ENCODE peak calls at places on chromosomes 4 and X, in nine cellular contexts. One of them, this sample, is unnamed.

GRCh38 chr4:56863441-56864129 is 42.1 kb upstream of the SPINK2 start:
- DNase-seq in HCT116: no peak
- DNase-seq in Right ventricle myocardium superior: no peak
- DNase-seq in GM12892: no peak
- DNase-seq in G401: no peak
- DNase-seq in amygdala: no peak
- DNase-seq in ELR: peak
- DNase-seq in AG10803: no peak
- DNase-seq in NT2/D1: no peak
- DNase-seq in this sample: no peak

GRCh38 chrX:48648299-48648698 is 35.3 kb upstream of the WAS start:
- DNase-seq in HCT116: no peak
- DNase-seq in Right ventricle myocardium superior: no peak
- DNase-seq in GM12892: no peak
- DNase-seq in G401: peak
- DNase-seq in amygdala: peak
- DNase-seq in ELR: peak
- DNase-seq in AG10803: peak
- DNase-seq in NT2/D1: peak
- DNase-seq in this sample: peak

GRCh38 chrX:47093860-47094259 is 15.6 kb downstream of the RGN start:
- DNase-seq in HCT116: no peak
- DNase-seq in Right ventricle myocardium superior: no peak
- DNase-seq in GM12892: no peak
- DNase-seq in G401: no peak
- DNase-seq in amygdala: no peak
- DNase-seq in ELR: no peak
- DNase-seq in AG10803: no peak
- DNase-seq in NT2/D1: no peak
- DNase-seq in this sample: no peak

GRCh38 chr4:101475246-101475645 is 127.9 kb upstream of the PPP3CA start:
- DNase-seq in HCT116: no peak
- DNase-seq in Right ventricle myocardium superior: no peak
- DNase-seq in GM12892: no peak
- DNase-seq in G401: no peak
- DNase-seq in amygdala: no peak
- DNase-seq in ELR: no peak
- DNase-seq in AG10803: no peak
- DNase-seq in NT2/D1: no peak
- DNase-seq in this sample: no peak

GRCh38 chr4:159370316-159370715 is 267.4 kb downstream of the RAPGEF2 start:
- DNase-seq in HCT116: no peak
- DNase-seq in Right ventricle myocardium superior: no peak
- DNase-seq in GM12892: no peak
- DNase-seq in G401: no peak
- DNase-seq in amygdala: no peak
- DNase-seq in ELR: no peak
- DNase-seq in AG10803: no peak
- DNase-seq in NT2/D1: no peak
- DNase-seq in this sample: no peak

GRCh38 chrX:3440981-3441380 is 94.5 kb upstream of the MXRA5 start:
- DNase-seq in HCT116: no peak
- DNase-seq in Right ventricle myocardium superior: no peak
- DNase-seq in GM12892: no peak
- DNase-seq in G401: no peak
- DNase-seq in amygdala: no peak
- DNase-seq in ELR: no peak
- DNase-seq in AG10803: no peak
- DNase-seq in NT2/D1: no peak
- DNase-seq in this sample: no peak

GRCh38 chr4:37865450-37865849 is 25.4 kb upstream of the TBC1D1 start:
- DNase-seq in HCT116: no peak
- DNase-seq in Right ventricle myocardium superior: no peak
- DNase-seq in GM12892: no peak
- DNase-seq in G401: no peak
- DNase-seq in amygdala: no peak
- DNase-seq in ELR: no peak
- DNase-seq in AG10803: no peak
- DNase-seq in NT2/D1: no peak
- DNase-seq in this sample: no peak

GRCh38 chr4:87052615-87053014 is 117.8 kb downstream of the AFF1 start:
- DNase-seq in HCT116: no peak
- DNase-seq in Right ventricle myocardium superior: no peak
- DNase-seq in GM12892: no peak
- DNase-seq in G401: no peak
- DNase-seq in amygdala: no peak
- DNase-seq in ELR: no peak
- DNase-seq in AG10803: no peak
- DNase-seq in NT2/D1: no peak
- DNase-seq in this sample: no peak

GRCh38 chr4:180284267-180284666 is 1958.9 kb upstream of the TENM3 start:
- DNase-seq in HCT116: no peak
- DNase-seq in Right ventricle myocardium superior: no peak
- DNase-seq in GM12892: no peak
- DNase-seq in G401: no peak
- DNase-seq in amygdala: no peak
- DNase-seq in ELR: no peak
- DNase-seq in AG10803: no peak
- DNase-seq in NT2/D1: no peak
- DNase-seq in this sample: no peak

This sample was measured in tibial nerve.